ENCODE peak calls at places on chromosomes 13 and 19, in four cellular contexts. B is HCT116; V is CD8-positive, alpha-beta T cell; S is Panc1. D is an unnamed sample.

GRCh38 chr19:46902402-46902766 is 41.6 kb downstream of the ARHGAP35 start:
- ATAC-seq in B (peak; percentile 92), V (no peak), S (peak; percentile 70), D (no peak)

GRCh38 chr19:16328824-16329482 is 4.3 kb downstream of the KLF2 start:
- ATAC-seq in B (no peak), V (peak; percentile 22), S (no peak), D (no peak)

GRCh38 chr19:15048885-15049541 is at the start of gene CASP14:
- ATAC-seq in B (no peak), V (no peak), S (no peak), D (no peak)

GRCh38 chr13:114043421-114044053 is 69.7 kb upstream of the C13orf46 start:
- ATAC-seq in B (peak; percentile 82), V (peak; percentile 44), S (peak; percentile 81), D (peak; percentile 88)

GRCh38 chr13:78160793-78161192 is 242.2 kb upstream of the EDNRB start:
- ATAC-seq in B (no peak), V (no peak), S (no peak), D (no peak)

GRCh38 chr13:29497137-29497654 is 98.3 kb downstream of the SLC7A1 start:
- ATAC-seq in B (no peak), V (no peak), S (no peak), D (peak; percentile 65)

GRCh38 chr19:31448221-31448657 is 99.0 kb upstream of the TSHZ3 start:
- ATAC-seq in B (no peak), V (no peak), S (no peak), D (peak; percentile 90)

GRCh38 chr13:108827637-108828036 is 198.2 kb downstream of the MYO16 start:
- ATAC-seq in B (no peak), V (no peak), S (no peak), D (no peak)

GRCh38 chr19:29690842-29691241 is 24.2 kb downstream of the C19orf12 start:
- ATAC-seq in B (peak; percentile 59), V (peak; percentile 78), S (peak; percentile 64), D (no peak)

GRCh38 chr13:110337287-110337686 is 30.2 kb downstream of the COL4A2 start:
- ATAC-seq in B (no peak), V (no peak), S (no peak), D (no peak)

GRCh38 chr19:12156254-12157058 is at the start of gene ZNF625:
- ATAC-seq in B (no peak), V (peak; percentile 43), S (peak; percentile 100), D (peak; percentile 97)

GRCh38 chr13:95650691-95651090 is 6.2 kb upstream of the DZIP1 start:
- ATAC-seq in B (no peak), V (no peak), S (no peak), D (no peak)

GRCh38 chr19:39263912-39264305 is 4.3 kb upstream of the IFNL2 start:
- ATAC-seq in B (no peak), V (no peak), S (peak; percentile 23), D (no peak)

GRCh38 chr19:13099073-13099999 is 3.3 kb downstream of the LYL1 start:
- ATAC-seq in B (no peak), V (peak; percentile 66), S (no peak), D (peak; percentile 27)

GRCh38 chr19:18117364-18117691 is 19.8 kb downstream of the MAST3 start:
- ATAC-seq in B (no peak), V (no peak), S (peak; percentile 40), D (no peak)

GRCh38 chr13:110809871-110810486 is 96.5 kb downstream of the ING1 start:
- ATAC-seq in B (no peak), V (no peak), S (no peak), D (no peak)

GRCh38 chr13:103716689-103717088 is 650.5 kb upstream of the SLC10A2 start:
- ATAC-seq in B (no peak), V (no peak), S (no peak), D (no peak)

GRCh38 chr13:52127378-52127777 is 1.5 kb downstream of the NEK5 start:
- ATAC-seq in B (peak; percentile 13), V (no peak), S (peak; percentile 13), D (peak; percentile 15)

GRCh38 chr13:92966341-92966740 is 260.3 kb upstream of the GPC6 start:
- ATAC-seq in B (no peak), V (no peak), S (no peak), D (no peak)

GRCh38 chr19:45100797-45101196 is 7.8 kb downstream of the PPP1R37 start:
- ATAC-seq in B (no peak), V (no peak), S (no peak), D (no peak)

GRCh38 chr13:111095031-111095840 is 19.9 kb upstream of the ARHGEF7 start:
- ATAC-seq in B (no peak), V (no peak), S (peak; percentile 48), D (no peak)

GRCh38 chr19:18291590-18292459 is 10.4 kb upstream of the JUND start:
- ATAC-seq in B (peak; percentile 65), V (peak; percentile 45), S (peak; percentile 86), D (peak; percentile 81)

GRCh38 chr19:47190167-47190727 is 40.8 kb downstream of the BBC3 start:
- ATAC-seq in B (peak; percentile 85), V (peak; percentile 39), S (peak; percentile 85), D (peak; percentile 64)

D was measured in gastroesophageal sphincter.